ENCODE peak calls at places on chromosomes 11 and 22, in seven cellular contexts. E is PC-3; K is naive thymus-derived CD4-positive, alpha-beta T cell; Z is CD8-positive, alpha-beta memory T cell; U is heart left ventricle; O is RWPE1; V is lower lobe of right lung. Y is an unnamed sample.

GRCh38 chr11:128240546-128240945 is 346.8 kb downstream of the ETS1 start:
- DNase-seq in E (no peak), O (no peak), V (no peak), U (no peak), Z (no peak), K (no peak), Y (no peak)

GRCh38 chr11:134579709-134580634 is 167.9 kb upstream of the B3GAT1 start:
- DNase-seq in V (no peak), Z (no peak), K (no peak), E (no peak), O (peak; percentile 18), U (no peak), Y (no peak)

GRCh38 chr11:15655552-15655951 is 540.8 kb downstream of the INSC start:
- DNase-seq in Z (no peak), K (no peak), V (no peak), O (no peak), E (no peak), U (no peak), Y (no peak)

GRCh38 chr22:41237707-41238569 is 2.8 kb downstream of the CHADL start:
- DNase-seq in O (peak; percentile 42), U (peak; percentile 80), Z (peak; percentile 69), E (peak; percentile 71), K (peak; percentile 77), V (peak; percentile 91), Y (peak; percentile 58)

GRCh38 chr22:44680481-44680894 is 21.5 kb upstream of the PRR5 start:
- DNase-seq in U (no peak), V (no peak), E (no peak), Z (no peak), O (no peak), K (no peak), Y (no peak)

GRCh38 chr11:72426054-72426757 is 8.1 kb downstream of the CLPB start:
- DNase-seq in U (no peak), K (no peak), V (no peak), Z (no peak), E (no peak), O (no peak), Y (peak; percentile 48)

GRCh38 chr11:128226106-128226716 is 361.1 kb downstream of the ETS1 start:
- DNase-seq in E (no peak), V (no peak), K (no peak), Z (no peak), O (no peak), U (no peak), Y (no peak)

GRCh38 chr11:46888636-46889035 is 29.7 kb downstream of the LRP4 start:
- DNase-seq in Z (no peak), K (no peak), U (no peak), O (no peak), E (no peak), V (no peak), Y (no peak)

GRCh38 chr11:4071828-4072421 is 22.7 kb upstream of the RRM1 start:
- DNase-seq in O (no peak), Z (no peak), E (no peak), K (no peak), V (no peak), U (no peak), Y (no peak)

GRCh38 chr22:24025475-24025874 is 14.4 kb downstream of the CABIN1 start:
- DNase-seq in U (no peak), K (no peak), V (no peak), Z (no peak), E (no peak), O (no peak), Y (no peak)

GRCh38 chr11:67436459-67437081 is 912 bp downstream of the PTPRCAP start:
- DNase-seq in U (no peak), V (no peak), O (no peak), K (peak; percentile 62), Z (peak; percentile 48), E (no peak), Y (no peak)

GRCh38 chr11:122743949-122744876 is 88.7 kb downstream of the UBASH3B start:
- DNase-seq in O (no peak), U (no peak), K (peak; percentile 90), Z (peak; percentile 55), E (no peak), V (no peak), Y (no peak)

GRCh38 chr22:42608481-42609361 is 6.0 kb downstream of the POLDIP3 start:
- DNase-seq in E (peak; percentile 14), O (no peak), Z (no peak), V (no peak), K (no peak), U (no peak), Y (no peak)

GRCh38 chr11:43823316-43823715 is 57.3 kb upstream of the ALKBH3 start:
- DNase-seq in O (no peak), E (no peak), V (no peak), K (no peak), U (no peak), Z (no peak), Y (no peak)

GRCh38 chr11:120904116-120904515 is 119.8 kb upstream of the TBCEL start:
- DNase-seq in E (peak; percentile 68), V (no peak), U (no peak), Z (no peak), O (peak; percentile 47), K (no peak), Y (no peak)

GRCh38 chr11:44775366-44776356 is 48.9 kb downstream of the TSPAN18 start:
- DNase-seq in Z (peak; percentile 49), E (peak; percentile 64), O (peak; percentile 71), K (peak; percentile 48), U (peak; percentile 50), V (no peak), Y (no peak)

GRCh38 chr11:45881708-45882368 is 3.6 kb upstream of the MAPK8IP1 start:
- DNase-seq in U (no peak), Z (no peak), V (no peak), E (no peak), O (no peak), K (no peak), Y (no peak)

GRCh38 chr11:35030716-35031213 is 108.2 kb upstream of the CD44 start:
- DNase-seq in U (peak; percentile 61), K (no peak), O (peak; percentile 94), Z (no peak), V (no peak), E (peak; percentile 96), Y (peak; percentile 90)

GRCh38 chr22:19524170-19525115 is at the start of gene CLDN5:
- DNase-seq in V (peak; percentile 60), K (no peak), U (peak; percentile 77), Z (no peak), O (no peak), E (no peak), Y (no peak)

GRCh38 chr22:45129703-45130524 is 33.8 kb upstream of the NUP50 start:
- DNase-seq in O (no peak), Z (no peak), U (no peak), V (no peak), K (no peak), E (no peak), Y (no peak)

GRCh38 chr11:71284525-71285092 is 32.2 kb upstream of the SHANK2 start:
- DNase-seq in U (no peak), E (peak; percentile 55), K (no peak), Z (no peak), O (no peak), V (no peak), Y (no peak)

GRCh38 chr11:5288108-5288911 is 13.4 kb downstream of the OR51B4 start:
- DNase-seq in E (no peak), Z (no peak), O (no peak), U (no peak), K (no peak), V (no peak), Y (no peak)

GRCh38 chr11:96199563-96200025 is 143.4 kb downstream of the MAML2 start:
- DNase-seq in U (no peak), E (peak; percentile 95), O (no peak), Z (no peak), K (peak; percentile 42), V (no peak), Y (no peak)

DNA sequence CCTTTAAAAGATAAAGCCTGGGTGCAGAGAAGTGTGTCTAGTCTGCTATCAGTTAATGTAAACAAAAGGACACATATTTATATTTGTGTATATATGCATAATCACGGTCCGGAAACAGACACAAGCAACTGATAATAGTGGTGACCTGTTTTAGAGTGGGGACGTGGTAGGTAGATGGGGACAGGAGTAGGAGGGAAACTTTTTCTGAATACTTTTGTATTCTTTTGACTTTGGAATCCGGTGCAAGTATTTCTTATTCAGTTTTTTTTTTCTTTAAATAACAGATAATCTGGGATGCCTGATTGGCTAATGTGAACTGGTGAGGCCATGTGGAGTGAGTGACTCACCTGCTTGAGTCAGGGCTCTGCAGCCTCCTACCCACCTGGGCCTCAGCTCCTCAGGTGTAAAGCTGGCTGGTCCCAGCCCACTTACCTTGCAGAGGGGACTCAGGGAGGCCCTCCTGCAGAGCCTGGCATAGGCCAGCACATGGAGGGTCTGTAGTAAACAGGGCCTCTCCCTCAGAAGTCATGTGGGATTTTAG is 15.3 kb downstream of the MICAL2 start:
- DNase-seq in V (no peak), E (peak; percentile 72), U (no peak), O (peak; percentile 85), Z (no peak), K (no peak), Y (no peak)
- H3K27ac ChIP-seq in V (peak overlapping the region; percentile 59), E (peak overlapping the region; percentile 84), U (no peak overlapping the region), O (peak overlapping the region; percentile 72), Z (peak overlapping the region; percentile 18), K (no peak overlapping the region), Y (peak overlapping the region; percentile 23)

DNA sequence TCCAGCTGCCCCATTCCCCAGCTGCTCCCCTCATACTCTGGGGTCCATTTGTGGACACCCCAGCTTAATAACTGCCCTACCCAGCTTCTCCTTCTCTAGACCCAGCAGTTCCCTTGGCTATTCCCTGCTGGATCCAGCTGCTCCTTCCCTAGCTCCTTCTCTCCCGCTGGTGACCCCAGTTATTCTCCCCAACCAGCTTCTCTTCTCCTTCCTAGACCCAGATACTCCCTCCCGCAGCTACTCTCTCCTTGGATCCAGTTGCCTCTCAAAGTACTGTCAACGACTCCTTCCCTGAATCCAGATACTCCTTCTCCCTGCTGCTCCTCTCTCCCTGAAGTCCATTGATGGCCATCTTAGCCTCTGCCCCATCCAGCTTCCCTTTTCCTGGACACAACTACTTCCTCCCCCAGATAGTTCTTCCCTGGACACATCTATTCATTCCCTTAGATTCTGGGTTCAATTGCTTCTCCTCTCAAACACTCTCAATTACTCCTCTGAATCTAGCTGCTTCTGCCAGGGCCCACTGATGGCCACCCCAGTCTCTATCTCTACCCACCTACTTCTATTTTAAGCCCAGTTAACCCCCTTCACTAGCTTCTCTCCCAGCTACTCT is 11.6 kb downstream of the SELENOM start:
- DNase-seq in E (no peak), K (no peak), Z (no peak), U (no peak), O (no peak), V (no peak), Y (no peak)
- H3K27ac ChIP-seq in E (no peak overlapping the region), K (no peak overlapping the region), Z (no peak overlapping the region), U (peak overlapping the region; percentile 13), O (no peak overlapping the region), V (no peak overlapping the region), Y (peak overlapping the region; percentile 95)

GRCh38 chr11:69481393-69481844 is at the start of gene LINC01488:
- DNase-seq in E (no peak), O (no peak), K (no peak), V (peak; percentile 9), U (no peak), Z (no peak), Y (no peak)
- H3K27ac ChIP-seq in E (no peak within 1 kb of the TSS), O (peak within 1 kb of the TSS; percentile 70), K (no peak within 1 kb of the TSS), V (no peak within 1 kb of the TSS), U (peak within 1 kb of the TSS; percentile 50), Z (no peak within 1 kb of the TSS), Y (no peak within 1 kb of the TSS)

GRCh38 chr11:6608011-6608410 is 4.0 kb downstream of the TAF10 start:
- DNase-seq in V (no peak), O (no peak), U (peak; percentile 7), K (no peak), Z (no peak), E (no peak), Y (no peak)
- H3K27ac ChIP-seq in V (peak overlapping the region; percentile 56), O (peak overlapping the region; percentile 36), U (peak overlapping the region; percentile 99), K (peak overlapping the region; percentile 91), Z (no peak overlapping the region), E (no peak overlapping the region), Y (peak overlapping the region; percentile 93)